ENCODE peak calls at places on chromosomes 4 and X, in six cellular contexts. I, T, Y, B, U and O are unnamed samples.
A peak's percentile ranks its signal among the peaks of the same experiment; 100 is the strongest.

GRCh38 chr4:139460565-139460964 is 6.6 kb downstream of the RAB33B start:
- DNase-seq in B (no peak), I (no peak), U (no peak), T (no peak), Y (no peak), O (no peak)

GRCh38 chr4:130639871-130640270 is 1543.9 kb downstream of the C4orf33 start:
- DNase-seq in B (no peak), I (no peak), U (no peak), Y (no peak), T (no peak), O (no peak)

GRCh38 chr4:115514675-115515074 is 401.3 kb upstream of the NDST4 start:
- DNase-seq in U (no peak), T (no peak), Y (no peak), B (no peak), I (no peak), O (no peak)

GRCh38 chrX:27445438-27445837 is 17.7 kb downstream of the PPP4R3C start:
- DNase-seq in T (no peak), U (no peak), B (no peak), Y (no peak), I (no peak), O (no peak)

GRCh38 chr4:124803641-124804040 is 91.1 kb upstream of the ANKRD50 start:
- DNase-seq in B (peak; percentile 63), T (no peak), I (no peak), U (no peak), Y (peak; percentile 12), O (no peak)

GRCh38 chrX:69133561-69134542 is 31.4 kb downstream of the PJA1 start:
- DNase-seq in T (no peak), B (peak; percentile 78), U (no peak), I (no peak), Y (peak; percentile 77), O (no peak)

GRCh38 chrX:71301195-71301924 is at the start of gene ITGB1BP2:
- DNase-seq in B (peak; percentile 45), U (no peak), I (no peak), Y (peak; percentile 61), T (no peak), O (peak; percentile 1)

GRCh38 chrX:130094712-130095111 is 15.6 kb downstream of the ELF4 start:
- DNase-seq in I (peak; percentile 46), U (no peak), B (no peak), Y (no peak), T (no peak), O (no peak)

GRCh38 chrX:130103605-130104004 is 6.7 kb downstream of the ELF4 start:
- DNase-seq in B (no peak), I (peak; percentile 35), Y (no peak), T (no peak), U (no peak), O (no peak)

GRCh38 chrX:10089378-10089795 is 67.4 kb upstream of the CLCN4 start:
- DNase-seq in U (no peak), T (no peak), I (no peak), Y (peak; percentile 19), B (no peak), O (no peak)

GRCh38 chrX:124293810-124294209 is 38.6 kb upstream of the TEX13D start:
- DNase-seq in U (no peak), T (no peak), Y (no peak), B (no peak), I (no peak), O (no peak)

GRCh38 chr4:6767725-6768538 is 14.6 kb upstream of the KIAA0232 start:
- DNase-seq in I (peak; percentile 51), T (peak; percentile 61), U (no peak), Y (no peak), B (no peak), O (no peak)

GRCh38 chr4:105197777-105198176 is 51.1 kb downstream of the TET2 start:
- DNase-seq in T (no peak), B (no peak), I (no peak), U (no peak), Y (no peak), O (no peak)

GRCh38 chr4:150006197-150006596 is 72.0 kb upstream of the DCLK2 start:
- DNase-seq in Y (peak; percentile 50), U (no peak), T (no peak), I (no peak), B (no peak), O (no peak)

GRCh38 chr4:8150152-8151090 is 8.2 kb downstream of the ABLIM2 start:
- DNase-seq in I (peak; percentile 70), U (no peak), B (no peak), T (no peak), Y (no peak), O (no peak)

GRCh38 chr4:158805628-158806471 is 37.0 kb downstream of the FNIP2 start:
- DNase-seq in I (no peak), T (no peak), Y (no peak), B (no peak), U (no peak), O (no peak)

GRCh38 chr4:1683371-1683902 is 676 bp downstream of the FAM53A start:
- DNase-seq in I (peak; percentile 72), T (no peak), B (peak; percentile 83), Y (peak; percentile 81), U (peak; percentile 12), O (no peak)

GRCh38 chrX:101079736-101080135 is 1.1 kb downstream of the TMEM35A start:
- DNase-seq in B (no peak), Y (no peak), I (no peak), U (no peak), T (no peak), O (no peak)
- H3K4me3 ChIP-seq in B (peak overlapping the region; percentile 55), Y (peak overlapping the region; percentile 10), I (peak overlapping the region; percentile 44), U (no peak overlapping the region), T (peak overlapping the region; percentile 37), O (peak overlapping the region; percentile 71)

GRCh38 chr4:148447672-148448071 is 5.5 kb upstream of the NR3C2 start:
- DNase-seq in U (no peak), I (no peak), T (no peak), B (peak; percentile 21), Y (no peak), O (no peak)
- H3K4me3 ChIP-seq in U (no peak overlapping the region), I (peak overlapping the region; percentile 29), T (no peak overlapping the region), B (no peak overlapping the region), Y (peak overlapping the region; percentile 24), O (peak overlapping the region; percentile 42)

DNA sequence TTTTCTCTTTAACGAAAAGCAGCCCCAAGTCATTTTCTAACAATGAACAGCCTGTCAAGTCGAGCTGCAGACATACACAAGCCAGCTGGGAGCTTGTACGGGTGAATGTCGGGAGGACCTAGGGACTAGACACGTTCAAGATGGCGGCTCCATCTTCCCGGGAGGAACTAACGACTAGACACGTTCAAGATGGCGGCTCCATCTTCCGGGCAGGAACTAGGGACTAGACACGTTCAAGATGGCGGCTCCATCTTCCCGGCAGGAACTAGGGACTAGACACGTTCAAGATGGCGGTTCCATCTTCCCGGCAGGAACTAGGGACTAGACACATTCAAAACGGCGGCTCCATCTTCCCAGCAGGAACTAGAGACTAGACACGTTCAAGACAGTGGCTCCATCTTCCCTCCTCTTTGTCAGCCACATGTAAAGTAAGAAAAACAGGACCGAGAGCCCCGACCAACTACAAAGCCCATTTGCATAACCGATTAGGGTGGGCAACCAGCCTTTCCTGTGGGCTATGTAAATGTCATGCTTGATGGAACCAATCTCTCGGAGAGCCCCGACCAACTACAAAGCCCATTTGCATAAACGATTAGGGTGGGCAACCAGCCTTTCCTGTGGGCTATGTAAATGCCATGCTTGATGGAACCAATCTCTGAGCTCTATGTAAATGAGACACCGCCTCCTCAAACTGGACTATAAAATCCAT is 175.5 kb downstream of the DHRSX start:
- DNase-seq in I (peak; percentile 88), T (no peak), U (no peak), Y (peak; percentile 87), B (peak; percentile 59), O (no peak)
- H3K4me3 ChIP-seq in I (peak overlapping the region; percentile 70), T (peak overlapping the region; percentile 36), U (no peak overlapping the region), Y (peak overlapping the region; percentile 21), B (peak overlapping the region; percentile 27), O (peak overlapping the region; percentile 68)

DNA sequence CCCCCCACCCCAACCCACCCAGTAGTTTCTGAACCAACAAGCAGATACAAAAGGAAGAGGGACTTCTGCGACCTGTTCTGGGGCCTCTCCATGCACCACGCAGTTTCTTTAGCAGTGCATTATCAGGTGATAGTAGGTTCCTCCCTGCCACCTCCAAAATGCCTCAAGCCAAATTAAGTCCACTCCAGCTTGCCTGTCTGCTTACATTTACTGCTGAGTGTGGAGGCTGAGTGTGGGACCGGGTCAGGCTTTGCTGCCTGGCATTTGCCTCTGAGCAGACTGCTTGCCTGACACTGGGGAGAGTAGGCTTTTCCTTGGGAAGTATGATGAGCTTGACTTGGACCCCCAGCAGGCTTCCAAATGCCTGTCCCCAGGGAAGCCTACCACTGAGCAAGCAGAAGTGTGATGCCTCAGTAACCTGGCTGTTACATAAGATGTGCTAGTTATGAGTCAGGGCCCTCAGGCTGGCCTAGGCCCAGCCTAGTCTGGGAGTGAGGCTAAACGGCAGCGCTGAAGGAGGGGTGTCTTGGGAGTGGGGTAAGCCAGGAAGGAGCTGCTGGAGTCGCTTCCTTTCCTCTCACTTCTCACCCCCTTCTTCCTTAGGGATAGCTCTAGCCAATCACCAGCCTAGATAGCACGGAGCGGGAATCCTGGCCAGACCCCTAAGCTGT is 9.0 kb downstream of the TSC22D3 start:
- DNase-seq in U (no peak), B (peak; percentile 75), Y (peak; percentile 82), T (no peak), I (peak; percentile 82), O (no peak)
- H3K4me3 ChIP-seq in U (no peak overlapping the region), B (no peak overlapping the region), Y (no peak overlapping the region), T (no peak overlapping the region), I (no peak overlapping the region), O (no peak overlapping the region)